ENCODE peak calls at places on chromosomes 13 and 19, in six cellular contexts. J is stimulated activated naive CD4-positive, alpha-beta T cell; R is BJ; U is adrenal gland; H is activated CD4-positive, CD25-positive, alpha-beta regulatory T cell treated with anti-CD3 and anti-CD28 coated beads, Interleukin-2, amount 50 U/mL, for 16 hours; Q is adipocyte. O is an unnamed sample.

GRCh38 chr13:102978168-102978567 is 88.0 kb downstream of the SLC10A2 start:
- DNase-seq in J (no peak), R (peak), U (no peak), H (no peak), Q (peak), O (no peak)

GRCh38 chr19:15498910-15499309 is 9.4 kb upstream of the CYP4F22 start:
- DNase-seq in J (no peak), R (no peak), U (no peak), H (no peak), Q (no peak), O (no peak)

GRCh38 chr13:86269511-86269910 is 470.3 kb upstream of the SLITRK6 start:
- DNase-seq in J (no peak), R (no peak), U (no peak), H (no peak), Q (no peak), O (no peak)

GRCh38 chr13:52969373-52969772 is 59.2 kb upstream of the OLFM4 start:
- DNase-seq in J (no peak), R (no peak), U (no peak), H (no peak), Q (no peak), O (no peak)

GRCh38 chr13:36839281-36839680 is 20.3 kb downstream of the RFXAP start:
- DNase-seq in J (no peak), R (no peak), U (no peak), H (no peak), Q (no peak), O (no peak)

GRCh38 chr19:6674868-6675305 is 4.9 kb upstream of the TNFSF14 start:
- DNase-seq in J (peak), R (peak), U (peak), H (peak), Q (peak), O (no peak)

GRCh38 chr19:35260694-35261304 is 8.0 kb upstream of the USF2 start:
- DNase-seq in J (no peak), R (no peak), U (peak), H (no peak), Q (no peak), O (no peak)

GRCh38 chr13:99357149-99357596 is 50.0 kb upstream of the GPR183 start:
- DNase-seq in J (peak), R (no peak), U (peak), H (no peak), Q (peak), O (no peak)

GRCh38 chr13:98254541-98254940 is 77.5 kb upstream of the RNF113B start:
- DNase-seq in J (no peak), R (peak), U (no peak), H (no peak), Q (peak), O (no peak)

O was measured in Panc1.